ENCODE peak calls at places on chromosomes 1 and 21, in six cellular contexts. One of them, this sample, is unnamed.

GRCh38 chr1:44988531-44989156 is 2.2 kb upstream of the EIF2B3 start:
- DNase-seq in stomach: no peak
- DNase-seq in HCT116: no peak
- DNase-seq in GM23338: no peak
- DNase-seq in transverse colon: no peak
- DNase-seq in sigmoid colon: no peak
- DNase-seq in this sample: no peak

GRCh38 chr1:232728507-232729263 is 76.5 kb upstream of the MAP10 start:
- DNase-seq in HCT116: no peak
- DNase-seq in sigmoid colon: no peak
- DNase-seq in stomach: no peak
- DNase-seq in transverse colon: no peak
- DNase-seq in GM23338: no peak
- DNase-seq in this sample: no peak

GRCh38 chr1:99580451-99580850 is 65.5 kb upstream of the PALMD start:
- DNase-seq in HCT116: no peak
- DNase-seq in transverse colon: no peak
- DNase-seq in stomach: no peak
- DNase-seq in GM23338: no peak
- DNase-seq in sigmoid colon: no peak
- DNase-seq in this sample: peak

GRCh38 chr1:54012862-54013261 is 5.1 kb downstream of the LDLRAD1 start:
- DNase-seq in HCT116: no peak
- DNase-seq in transverse colon: no peak
- DNase-seq in sigmoid colon: no peak
- DNase-seq in GM23338: no peak
- DNase-seq in stomach: no peak
- DNase-seq in this sample: no peak

GRCh38 chr1:242057745-242058115 is 58.8 kb upstream of the MAP1LC3C start:
- DNase-seq in stomach: no peak
- DNase-seq in transverse colon: no peak
- DNase-seq in HCT116: no peak
- DNase-seq in GM23338: no peak
- DNase-seq in sigmoid colon: no peak
- DNase-seq in this sample: no peak

GRCh38 chr1:18353528-18353927 is 127.2 kb upstream of the KLHDC7A start:
- DNase-seq in transverse colon: no peak
- DNase-seq in GM23338: no peak
- DNase-seq in HCT116: no peak
- DNase-seq in sigmoid colon: no peak
- DNase-seq in stomach: no peak
- DNase-seq in this sample: no peak

GRCh38 chr1:209207126-209207700 is 376.3 kb upstream of the CAMK1G start:
- DNase-seq in stomach: no peak
- DNase-seq in sigmoid colon: no peak
- DNase-seq in transverse colon: no peak
- DNase-seq in GM23338: no peak
- DNase-seq in HCT116: no peak
- DNase-seq in this sample: no peak

GRCh38 chr21:45992311-45993209 is 11.0 kb downstream of the COL6A1 start:
- DNase-seq in GM23338: no peak
- DNase-seq in sigmoid colon: peak
- DNase-seq in stomach: no peak
- DNase-seq in transverse colon: no peak
- DNase-seq in HCT116: no peak
- DNase-seq in this sample: no peak

GRCh38 chr21:46605759-46606426 is 1.0 kb upstream of the S100B start:
- DNase-seq in HCT116: no peak
- DNase-seq in sigmoid colon: no peak
- DNase-seq in GM23338: no peak
- DNase-seq in stomach: peak
- DNase-seq in transverse colon: peak
- DNase-seq in this sample: no peak

GRCh38 chr21:35342440-35342839 is 293.3 kb upstream of the RUNX1 start:
- DNase-seq in transverse colon: no peak
- DNase-seq in HCT116: no peak
- DNase-seq in sigmoid colon: no peak
- DNase-seq in GM23338: no peak
- DNase-seq in stomach: no peak
- DNase-seq in this sample: no peak

GRCh38 chr1:224780736-224781135 is 148.7 kb upstream of the DNAH14 start:
- DNase-seq in transverse colon: no peak
- DNase-seq in stomach: no peak
- DNase-seq in GM23338: peak
- DNase-seq in sigmoid colon: no peak
- DNase-seq in HCT116: no peak
- DNase-seq in this sample: no peak

GRCh38 chr21:43306391-43306790 is 120.5 kb downstream of the SIK1 start:
- DNase-seq in sigmoid colon: peak
- DNase-seq in stomach: no peak
- DNase-seq in HCT116: no peak
- DNase-seq in GM23338: no peak
- DNase-seq in transverse colon: no peak
- DNase-seq in this sample: no peak

GRCh38 chr21:43304621-43305335 is 122.2 kb downstream of the SIK1 start:
- DNase-seq in sigmoid colon: peak
- DNase-seq in transverse colon: no peak
- DNase-seq in stomach: no peak
- DNase-seq in GM23338: no peak
- DNase-seq in HCT116: no peak
- DNase-seq in this sample: no peak

GRCh38 chr21:43305811-43306311 is 121.1 kb downstream of the SIK1 start:
- DNase-seq in sigmoid colon: peak
- DNase-seq in HCT116: no peak
- DNase-seq in GM23338: no peak
- DNase-seq in transverse colon: no peak
- DNase-seq in stomach: no peak
- DNase-seq in this sample: no peak

GRCh38 chr21:43304206-43304605 is 122.7 kb downstream of the SIK1 start:
- DNase-seq in GM23338: no peak
- DNase-seq in transverse colon: no peak
- DNase-seq in stomach: no peak
- DNase-seq in sigmoid colon: peak
- DNase-seq in HCT116: no peak
- DNase-seq in this sample: no peak

DNA sequence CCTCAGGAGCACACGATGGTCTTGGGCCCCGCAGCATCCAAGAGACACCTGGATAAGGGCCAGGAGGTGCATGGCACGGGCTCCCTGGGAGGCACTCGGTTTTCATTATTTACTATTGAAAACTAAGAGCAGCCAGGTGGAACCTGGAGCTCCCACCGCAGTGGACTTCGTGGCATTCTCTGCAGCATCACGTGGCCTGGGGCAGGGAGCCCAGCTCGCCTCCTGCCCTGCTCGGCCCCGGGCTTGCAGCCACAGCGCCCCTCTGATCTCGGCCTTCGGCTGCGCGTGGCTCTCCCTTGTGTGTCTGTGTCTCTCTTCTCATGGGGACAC is 121.6 kb downstream of the SIK1 start:
- DNase-seq in sigmoid colon: peak
- DNase-seq in HCT116: no peak
- DNase-seq in transverse colon: no peak
- DNase-seq in stomach: no peak
- DNase-seq in GM23338: no peak
- DNase-seq in this sample: no peak
- TF ChIP-seq POLR2AphosphoS5 in sigmoid colon: no peak
- TF ChIP-seq POLR2AphosphoS5 in HCT116: no peak
- TF ChIP-seq POLR2AphosphoS5 in transverse colon: no peak
- TF ChIP-seq POLR2AphosphoS5 in stomach: no peak
- TF ChIP-seq POLR2AphosphoS5 in GM23338: no peak
- TF ChIP-seq POLR2AphosphoS5 in this sample: no peak

DNA sequence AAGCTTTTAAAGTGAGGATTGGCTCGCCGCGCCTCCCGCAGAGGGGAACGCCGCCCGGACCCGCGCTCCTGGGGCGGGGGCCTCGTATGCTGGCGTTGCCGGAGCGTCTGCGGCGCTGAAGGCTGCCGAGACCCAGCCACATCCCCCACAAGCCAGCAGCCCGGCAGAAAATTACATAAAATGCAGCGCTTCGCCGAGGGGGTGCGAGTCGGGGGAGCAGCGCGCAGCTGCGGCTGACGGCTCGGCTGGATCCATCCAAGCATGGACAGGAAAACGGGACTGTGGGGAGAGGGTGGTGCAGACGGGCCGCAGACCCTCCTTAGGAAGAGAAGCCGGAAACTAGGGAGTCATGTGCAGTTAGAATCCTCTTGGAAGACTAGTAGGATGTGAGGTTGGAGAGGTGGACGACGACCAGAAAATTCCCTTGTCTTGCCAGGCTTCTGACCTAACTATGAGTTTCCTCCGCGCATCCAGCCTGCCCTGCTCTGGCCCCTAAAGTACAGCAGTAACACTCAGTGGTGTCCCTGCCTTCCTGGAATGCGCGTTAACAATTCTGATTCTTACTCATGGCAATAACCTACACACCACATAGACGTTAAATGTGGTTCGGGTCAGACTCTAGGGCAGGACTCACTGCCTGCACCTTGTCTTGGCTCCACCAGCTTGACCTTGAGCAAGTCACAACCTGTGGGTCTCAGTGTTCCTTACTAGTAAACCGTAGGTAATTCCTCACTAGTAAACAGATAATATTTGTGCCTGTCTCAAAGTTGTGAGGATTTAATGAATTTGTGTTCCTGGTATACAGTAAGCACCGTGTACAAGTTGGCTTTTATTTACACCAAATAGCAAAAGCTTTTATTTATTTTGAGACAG is 959 bp upstream of the BRWD1 start:
- DNase-seq in transverse colon: peak
- DNase-seq in stomach: peak
- DNase-seq in GM23338: peak
- DNase-seq in HCT116: no peak
- DNase-seq in sigmoid colon: peak
- DNase-seq in this sample: peak
- TF ChIP-seq POLR2AphosphoS5 in transverse colon: peak
- TF ChIP-seq POLR2AphosphoS5 in stomach: peak
- TF ChIP-seq POLR2AphosphoS5 in GM23338: no peak
- TF ChIP-seq POLR2AphosphoS5 in HCT116: no peak
- TF ChIP-seq POLR2AphosphoS5 in sigmoid colon: no peak
- TF ChIP-seq POLR2AphosphoS5 in this sample: peak

GRCh38 chr1:11979453-11979817 is 809 bp upstream of the MFN2 start:
- DNase-seq in GM23338: no peak
- DNase-seq in HCT116: no peak
- DNase-seq in sigmoid colon: no peak
- DNase-seq in stomach: peak
- DNase-seq in transverse colon: no peak
- DNase-seq in this sample: no peak

GRCh38 chr1:11980676-11980972 is 380 bp downstream of the MFN2 start:
- DNase-seq in sigmoid colon: no peak
- DNase-seq in HCT116: no peak
- DNase-seq in GM23338: peak
- DNase-seq in transverse colon: no peak
- DNase-seq in stomach: no peak
- DNase-seq in this sample: no peak

GRCh38 chr1:11979818-11980675 is at the start of gene MFN2:
- DNase-seq in stomach: peak
- DNase-seq in transverse colon: peak
- DNase-seq in sigmoid colon: peak
- DNase-seq in HCT116: peak
- DNase-seq in GM23338: peak
- DNase-seq in this sample: peak

GRCh38 chr1:11978290-11978689 is 2.0 kb upstream of the MFN2 start:
- DNase-seq in transverse colon: no peak
- DNase-seq in HCT116: no peak
- DNase-seq in sigmoid colon: no peak
- DNase-seq in GM23338: no peak
- DNase-seq in stomach: no peak
- DNase-seq in this sample: no peak

DNA sequence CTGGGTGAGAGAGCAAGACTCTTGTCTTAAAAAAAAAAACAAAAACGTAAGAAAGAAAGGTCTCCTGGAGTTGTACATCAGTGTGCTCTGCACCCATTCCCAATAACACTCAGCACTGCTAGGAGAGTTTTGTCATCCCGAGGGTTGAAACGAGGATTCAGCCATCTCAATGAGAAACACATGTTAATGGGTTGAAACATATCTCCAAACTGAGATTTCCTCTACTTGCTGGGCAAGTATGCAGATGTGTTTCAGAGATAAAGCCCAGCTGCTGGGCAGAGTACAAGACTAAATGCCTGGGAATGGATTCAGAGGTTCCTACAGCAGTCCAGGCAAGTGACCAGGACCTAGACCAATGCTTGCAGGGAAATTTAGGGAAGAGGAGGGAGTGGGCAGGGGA is 2.6 kb upstream of the MFN2 start:
- DNase-seq in transverse colon: no peak
- DNase-seq in GM23338: no peak
- DNase-seq in stomach: no peak
- DNase-seq in sigmoid colon: no peak
- DNase-seq in HCT116: no peak
- DNase-seq in this sample: no peak
- TF ChIP-seq POLR2AphosphoS5 in transverse colon: no peak
- TF ChIP-seq POLR2AphosphoS5 in GM23338: no peak
- TF ChIP-seq POLR2AphosphoS5 in stomach: no peak
- TF ChIP-seq POLR2AphosphoS5 in sigmoid colon: no peak
- TF ChIP-seq POLR2AphosphoS5 in HCT116: peak
- TF ChIP-seq POLR2AphosphoS5 in this sample: no peak

GRCh38 chr1:183590225-183591191 is at the start of gene NCF2:
- DNase-seq in stomach: peak
- DNase-seq in HCT116: no peak
- DNase-seq in transverse colon: peak
- DNase-seq in sigmoid colon: no peak
- DNase-seq in GM23338: no peak
- DNase-seq in this sample: no peak
- TF ChIP-seq POLR2AphosphoS5 in stomach: peak
- TF ChIP-seq POLR2AphosphoS5 in HCT116: no peak
- TF ChIP-seq POLR2AphosphoS5 in transverse colon: no peak
- TF ChIP-seq POLR2AphosphoS5 in sigmoid colon: peak
- TF ChIP-seq POLR2AphosphoS5 in GM23338: no peak
- TF ChIP-seq POLR2AphosphoS5 in this sample: no peak

GRCh38 chr1:36199934-36200741 is 24.1 kb upstream of the THRAP3 start:
- DNase-seq in HCT116: no peak
- DNase-seq in sigmoid colon: no peak
- DNase-seq in transverse colon: peak
- DNase-seq in stomach: peak
- DNase-seq in GM23338: no peak
- DNase-seq in this sample: no peak
- TF ChIP-seq POLR2AphosphoS5 in HCT116: no peak
- TF ChIP-seq POLR2AphosphoS5 in sigmoid colon: no peak
- TF ChIP-seq POLR2AphosphoS5 in transverse colon: no peak
- TF ChIP-seq POLR2AphosphoS5 in stomach: peak
- TF ChIP-seq POLR2AphosphoS5 in GM23338: no peak
- TF ChIP-seq POLR2AphosphoS5 in this sample: no peak

GRCh38 chr1:6785318-6785712 is at the start of gene CAMTA1:
- DNase-seq in transverse colon: no peak
- DNase-seq in sigmoid colon: no peak
- DNase-seq in HCT116: no peak
- DNase-seq in stomach: no peak
- DNase-seq in GM23338: no peak
- DNase-seq in this sample: no peak
- TF ChIP-seq POLR2AphosphoS5 in transverse colon: no peak
- TF ChIP-seq POLR2AphosphoS5 in sigmoid colon: no peak
- TF ChIP-seq POLR2AphosphoS5 in HCT116: no peak
- TF ChIP-seq POLR2AphosphoS5 in stomach: no peak
- TF ChIP-seq POLR2AphosphoS5 in GM23338: no peak
- TF ChIP-seq POLR2AphosphoS5 in this sample: no peak

DNA sequence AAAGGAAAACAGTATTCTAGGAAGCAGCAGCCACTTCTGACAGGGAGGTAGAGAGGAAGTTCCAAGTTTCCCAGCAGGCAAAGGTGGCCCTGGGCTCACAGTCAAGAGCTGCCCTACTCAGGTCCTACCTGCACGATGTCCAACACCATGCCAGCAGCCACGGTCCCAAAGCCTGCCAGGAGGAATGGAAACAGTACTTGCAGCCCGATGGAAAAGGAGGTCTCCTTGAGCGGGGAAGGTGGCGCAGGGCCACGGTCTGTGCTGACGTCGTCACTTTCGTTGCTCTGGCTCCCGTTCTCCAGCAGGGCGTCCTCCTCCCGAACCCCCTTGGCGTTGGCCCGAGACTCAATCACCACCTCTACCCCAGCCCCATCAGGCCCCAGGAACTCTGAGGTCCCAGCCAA is 3.1 kb downstream of the SLC41A1 start:
- DNase-seq in sigmoid colon: no peak
- DNase-seq in stomach: no peak
- DNase-seq in transverse colon: no peak
- DNase-seq in HCT116: no peak
- DNase-seq in GM23338: no peak
- DNase-seq in this sample: no peak
- TF ChIP-seq POLR2AphosphoS5 in sigmoid colon: no peak
- TF ChIP-seq POLR2AphosphoS5 in stomach: no peak
- TF ChIP-seq POLR2AphosphoS5 in transverse colon: no peak
- TF ChIP-seq POLR2AphosphoS5 in HCT116: no peak
- TF ChIP-seq POLR2AphosphoS5 in GM23338: no peak
- TF ChIP-seq POLR2AphosphoS5 in this sample: no peak